ENCODE peak calls at places on chromosome 6, in four cellular contexts. One of them, this sample, is unnamed.
A peak's percentile ranks its signal among the peaks of the same experiment; 100 is the strongest.

GRCh38 chr6:89242574-89243330 is 25.6 kb upstream of the GABRR1 start:
- DNase-seq in activated T-cell treated with anti-CD3 and anti-CD28 coated beads for 24 hours: no peak
- DNase-seq in activated naive CD8-positive, alpha-beta T cell treated with anti-CD3 and anti-CD28 coated beads, Interleukin-2, amount 50 U/mL, for 16 hours: no peak
- DNase-seq in mesendoderm: peak; percentile 53
- DNase-seq in this sample: peak; percentile 20

GRCh38 chr6:169959129-169960002 is 207.9 kb downstream of the ERMARD start:
- DNase-seq in activated naive CD8-positive, alpha-beta T cell treated with anti-CD3 and anti-CD28 coated beads, Interleukin-2, amount 50 U/mL, for 16 hours: peak; percentile 15
- DNase-seq in mesendoderm: no peak
- DNase-seq in activated T-cell treated with anti-CD3 and anti-CD28 coated beads for 24 hours: peak; percentile 16
- DNase-seq in this sample: no peak

GRCh38 chr6:1635305-1636010 is 25.7 kb downstream of the FOXC1 start:
- DNase-seq in activated naive CD8-positive, alpha-beta T cell treated with anti-CD3 and anti-CD28 coated beads, Interleukin-2, amount 50 U/mL, for 16 hours: no peak
- DNase-seq in mesendoderm: no peak
- DNase-seq in activated T-cell treated with anti-CD3 and anti-CD28 coated beads for 24 hours: no peak
- DNase-seq in this sample: no peak

GRCh38 chr6:97947841-97948240 is 664.8 kb upstream of the MMS22L start:
- DNase-seq in activated naive CD8-positive, alpha-beta T cell treated with anti-CD3 and anti-CD28 coated beads, Interleukin-2, amount 50 U/mL, for 16 hours: no peak
- DNase-seq in mesendoderm: peak; percentile 41
- DNase-seq in activated T-cell treated with anti-CD3 and anti-CD28 coated beads for 24 hours: no peak
- DNase-seq in this sample: no peak

GRCh38 chr6:2865270-2866182 is 23.9 kb upstream of the SERPINB1 start:
- DNase-seq in mesendoderm: peak; percentile 53
- DNase-seq in activated naive CD8-positive, alpha-beta T cell treated with anti-CD3 and anti-CD28 coated beads, Interleukin-2, amount 50 U/mL, for 16 hours: no peak
- DNase-seq in activated T-cell treated with anti-CD3 and anti-CD28 coated beads for 24 hours: no peak
- DNase-seq in this sample: no peak

GRCh38 chr6:37549186-37549957 is 49.7 kb upstream of the CCDC167 start:
- DNase-seq in activated T-cell treated with anti-CD3 and anti-CD28 coated beads for 24 hours: no peak
- DNase-seq in activated naive CD8-positive, alpha-beta T cell treated with anti-CD3 and anti-CD28 coated beads, Interleukin-2, amount 50 U/mL, for 16 hours: no peak
- DNase-seq in mesendoderm: no peak
- DNase-seq in this sample: no peak

GRCh38 chr6:6004147-6004995 is 2.4 kb downstream of the NRN1 start:
- DNase-seq in activated naive CD8-positive, alpha-beta T cell treated with anti-CD3 and anti-CD28 coated beads, Interleukin-2, amount 50 U/mL, for 16 hours: no peak
- DNase-seq in mesendoderm: peak; percentile 33
- DNase-seq in activated T-cell treated with anti-CD3 and anti-CD28 coated beads for 24 hours: no peak
- DNase-seq in this sample: no peak

GRCh38 chr6:82205793-82206425 is 41.6 kb downstream of the IBTK start:
- DNase-seq in mesendoderm: peak; percentile 25
- DNase-seq in activated naive CD8-positive, alpha-beta T cell treated with anti-CD3 and anti-CD28 coated beads, Interleukin-2, amount 50 U/mL, for 16 hours: no peak
- DNase-seq in activated T-cell treated with anti-CD3 and anti-CD28 coated beads for 24 hours: no peak
- DNase-seq in this sample: no peak

This sample was measured in putamen.